ENCODE peak calls at places on chromosomes 16 and 17, in four cellular contexts. A, G, Q and T are unnamed samples. For H3K79me2, the result is how much of the 10 kb centered on the place peaks cover.

GRCh38 chr17:48427598-48427997 is 2.4 kb downstream of the SKAP1 start:
- DNase-seq in G (no peak), A (no peak), Q (no peak), T (no peak)

GRCh38 chr17:69447726-69448125 is 33.2 kb downstream of the MAP2K6 start:
- DNase-seq in G (no peak), Q (no peak), A (no peak), T (no peak)

GRCh38 chr16:64094992-64095579 is 1026.8 kb downstream of the CDH11 start:
- DNase-seq in G (no peak), Q (peak), A (no peak), T (no peak)

GRCh38 chr17:81480140-81480917 is 32.3 kb downstream of the ACTG1 start:
- DNase-seq in Q (no peak), G (no peak), A (peak), T (no peak)

GRCh38 chr16:30361180-30361579 is 6.1 kb upstream of the CD2BP2 start:
- DNase-seq in A (no peak), G (no peak), Q (no peak), T (no peak)

GRCh38 chr17:82329683-82330321 is 3.8 kb downstream of the SECTM1 start:
- DNase-seq in Q (no peak), A (no peak), G (no peak), T (no peak)

GRCh38 chr17:77892469-77893143 is 65.9 kb upstream of the TNRC6C start:
- DNase-seq in A (no peak), Q (no peak), G (peak), T (peak)

GRCh38 chr16:67871256-67871655 is 1.6 kb upstream of the EDC4 start:
- DNase-seq in A (no peak), Q (no peak), G (no peak), T (no peak)

GRCh38 chr16:10033561-10033960 is 148.7 kb downstream of the GRIN2A start:
- DNase-seq in A (no peak), G (no peak), Q (no peak), T (no peak)

GRCh38 chr17:81057079-81057730 is 22.3 kb downstream of the BAIAP2 start:
- DNase-seq in A (peak), Q (peak), G (no peak), T (no peak)

GRCh38 chr16:3119701-3120408 is 7.5 kb downstream of the ZNF205 start:
- DNase-seq in G (no peak), A (no peak), Q (no peak), T (no peak)

GRCh38 chr16:1900452-1900774 is 17.8 kb downstream of the HS3ST6 start:
- DNase-seq in G (no peak), A (peak), Q (no peak), T (no peak)

GRCh38 chr16:6827272-6827671 is 505.4 kb upstream of the RBFOX1 start:
- DNase-seq in A (no peak), G (no peak), Q (no peak), T (no peak)

GRCh38 chr16:84508502-84508901 is 4.0 kb upstream of the MEAK7 start:
- DNase-seq in G (no peak), Q (no peak), A (no peak), T (peak)

GRCh38 chr16:21167360-21167759 is 8.9 kb downstream of the LDAF1 start:
- DNase-seq in G (peak), A (peak), Q (peak), T (no peak)

GRCh38 chr16:49472598-49472997 is 99.0 kb downstream of the C16orf78 start:
- DNase-seq in A (no peak), G (no peak), Q (no peak), T (peak)

GRCh38 chr17:78912082-78912481 is 9.1 kb upstream of the CEP295NL start:
- DNase-seq in G (no peak), A (no peak), Q (no peak), T (no peak)

GRCh38 chr17:81910840-81911276 is 341 bp downstream of the PCYT2 start:
- DNase-seq in Q (no peak), A (no peak), G (no peak), T (no peak)

GRCh38 chr17:43846963-43847369 is at the start of gene CD300LG:
- DNase-seq in G (no peak), A (no peak), Q (no peak), T (no peak)

GRCh38 chr17:38454528-38454927 is 26.3 kb downstream of the ARHGAP23 start:
- DNase-seq in Q (peak), A (peak), G (peak), T (no peak)
- H2AFZ ChIP-seq in Q (peak), A (peak), G (no peak), T (no peak)

DNA sequence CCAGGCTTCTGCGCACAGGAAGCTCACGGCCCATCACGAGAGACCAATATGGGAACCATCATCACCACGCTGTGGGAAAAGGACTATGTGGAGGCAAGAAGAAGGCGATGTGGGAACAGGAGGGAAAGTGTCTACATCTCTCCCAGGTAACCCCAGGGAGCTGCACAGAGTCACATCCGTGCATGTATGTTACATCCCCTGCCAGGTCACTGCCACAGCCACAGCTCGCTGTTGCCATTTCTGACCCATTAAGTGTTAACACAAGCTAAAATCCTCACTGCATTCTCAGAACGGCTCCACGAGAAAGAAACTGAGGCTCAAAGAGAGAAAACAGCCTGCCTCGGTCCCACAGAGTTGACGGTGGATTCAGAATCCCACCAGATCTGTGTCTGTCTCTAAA is 319.1 kb downstream of the FOXL1 start:
- DNase-seq in Q (no peak), G (no peak), A (no peak), T (no peak)
- H3K79me2 ChIP-seq in Q (under half), G (under half), A (under half), T (under half)

DNA sequence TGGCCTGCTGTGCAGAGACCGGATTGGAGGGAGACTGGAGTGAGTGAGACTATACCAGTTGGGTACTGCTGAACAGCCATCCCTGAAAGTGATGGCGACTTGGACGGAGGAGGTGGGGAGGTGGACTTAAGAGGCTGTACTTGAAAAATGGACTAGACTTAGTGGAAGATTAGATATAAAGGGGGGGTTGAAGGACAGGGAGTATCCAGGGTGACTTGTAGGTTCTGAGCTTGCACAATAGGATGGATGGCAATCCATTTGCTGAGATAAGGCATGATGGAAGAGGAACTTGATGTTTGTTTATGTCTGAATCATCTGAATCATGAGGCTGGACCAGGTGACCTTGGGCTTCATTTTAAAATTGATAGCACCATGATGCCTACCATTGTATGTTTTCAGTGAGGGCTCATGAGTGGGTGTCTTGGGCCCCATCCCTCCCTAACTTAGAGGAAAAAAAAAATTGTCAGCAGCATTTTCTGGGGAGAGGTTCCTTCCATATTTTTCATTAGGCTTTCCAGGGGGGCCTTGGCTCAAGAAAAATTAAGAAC is 41.2 kb downstream of the PRKCA start:
- DNase-seq in G (no peak), Q (no peak), A (no peak), T (no peak)
- H2AFZ ChIP-seq in G (no peak), Q (no peak), A (no peak), T (no peak)

DNA sequence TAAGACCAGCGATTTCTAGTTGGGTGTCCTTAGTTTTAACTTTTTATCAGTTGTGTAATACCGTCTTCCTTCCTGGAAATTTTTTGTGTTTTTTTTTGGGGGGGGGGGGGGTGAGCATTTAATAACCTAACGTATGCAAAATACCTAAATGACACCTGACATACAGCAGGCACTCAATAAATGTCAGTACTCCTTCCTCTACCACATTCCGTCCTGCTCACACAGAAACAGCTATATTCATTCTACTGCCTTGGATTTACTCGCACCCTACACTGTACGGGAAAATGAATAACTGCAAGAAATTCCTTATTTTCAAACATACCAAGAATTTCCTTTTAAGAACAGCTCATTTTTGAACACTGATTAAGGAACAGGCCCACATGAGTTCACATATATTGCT is 5.3 kb downstream of the XYLT1 start:
- DNase-seq in A (no peak), Q (no peak), G (no peak), T (no peak)
- H3K79me2 ChIP-seq in A (under half), Q (under half), G (under half), T (under half)

GRCh38 chr17:52147431-52147830 is 11.1 kb downstream of the CA10 start:
- DNase-seq in A (no peak), G (no peak), Q (peak), T (no peak)
- H2AFZ ChIP-seq in A (no peak), G (no peak), Q (no peak), T (no peak)

DNA sequence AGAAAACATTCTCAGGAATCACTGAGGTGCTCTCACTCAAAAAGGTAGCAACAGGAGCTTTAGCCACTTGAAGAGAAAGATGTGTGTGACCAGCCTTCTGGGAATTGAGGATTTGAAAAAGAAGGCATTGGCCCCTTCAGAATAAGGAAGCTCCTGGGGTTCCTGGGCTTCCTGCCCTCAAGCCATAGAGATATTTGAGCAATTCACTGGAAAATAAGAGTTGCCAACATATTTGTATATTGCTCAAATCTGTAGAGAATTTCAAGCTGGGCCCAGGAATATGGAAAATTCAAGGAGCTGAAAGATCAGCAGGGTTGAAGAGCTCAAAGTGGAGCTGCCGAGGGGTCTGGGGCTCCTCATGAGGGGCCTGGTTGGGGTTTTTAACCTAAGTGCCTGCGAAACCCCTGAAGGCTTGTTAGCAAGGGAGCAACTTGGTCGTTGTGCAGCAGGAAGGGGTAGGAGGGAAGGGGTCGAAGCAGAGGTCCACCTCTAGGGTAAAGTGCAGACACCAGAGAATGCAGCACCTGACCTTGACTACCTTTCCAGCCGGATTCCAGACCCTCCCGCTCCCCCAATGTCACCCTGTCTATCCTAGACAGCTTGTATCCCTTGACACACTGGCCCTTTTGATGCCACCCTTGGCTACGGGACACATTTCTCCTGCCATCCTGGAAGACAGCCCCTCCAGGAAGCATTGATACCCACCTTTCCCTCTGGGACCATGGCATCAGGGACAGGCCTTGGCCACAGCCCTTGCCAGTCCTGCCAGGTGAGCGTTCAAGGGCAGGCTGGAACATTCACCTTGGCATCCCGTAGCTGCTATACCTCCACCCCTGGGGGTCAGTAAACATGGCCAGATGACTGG is 67.6 kb upstream of the SREBF1 start:
- DNase-seq in A (no peak), G (no peak), Q (no peak), T (no peak)
- H3K79me2 ChIP-seq in A (under half), G (under half), Q (under half), T (under half)

GRCh38 chr16:12588510-12588909 is 215.2 kb downstream of the CPPED1 start:
- DNase-seq in G (no peak), Q (no peak), A (no peak), T (no peak)
- H2AFZ ChIP-seq in G (no peak), Q (no peak), A (no peak), T (no peak)

GRCh38 chr17:17959520-17960361 is 12.5 kb downstream of the TOM1L2 start:
- DNase-seq in A (no peak), Q (no peak), G (no peak), T (no peak)
- H3K79me2 ChIP-seq in A (half or more), Q (half or more), G (under half), T (under half)

DNA sequence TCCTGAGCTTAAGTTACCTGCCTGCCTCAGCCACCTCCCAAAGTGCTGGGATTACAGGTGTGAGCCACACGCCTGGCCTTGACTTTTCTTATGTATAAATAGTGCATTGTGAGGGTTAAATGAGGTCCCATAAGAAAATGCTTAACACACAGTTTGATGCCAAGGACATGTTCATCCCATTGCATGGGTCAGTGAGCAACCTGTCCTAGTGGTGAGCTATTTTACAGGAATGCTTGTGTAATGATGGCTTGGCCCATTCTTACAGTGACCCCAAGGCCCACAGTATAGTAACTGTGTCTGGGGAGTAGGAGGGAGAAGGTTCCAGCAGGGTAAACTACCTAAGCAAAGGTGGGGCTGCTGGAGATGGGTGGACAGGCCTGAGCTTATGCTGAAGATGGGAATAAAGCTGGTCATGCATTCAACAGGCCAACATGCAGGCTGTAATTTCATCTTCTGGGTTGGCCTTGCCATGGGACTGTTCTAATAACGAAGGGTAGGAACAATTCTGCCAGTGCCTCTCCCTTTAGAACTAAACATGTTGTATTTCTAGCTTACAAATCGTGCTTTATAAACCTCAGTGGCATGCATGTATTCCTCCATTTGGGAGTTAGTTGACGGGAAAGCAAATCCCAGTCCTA is 6.2 kb downstream of the ACSF2 start:
- DNase-seq in A (no peak), G (no peak), Q (no peak), T (no peak)
- H2AFZ ChIP-seq in A (no peak), G (no peak), Q (no peak), T (no peak)